ENCODE peak calls at places on chromosomes 2 and 18, in nine cellular contexts. A is tibial nerve, L is COR-L47, W is prostate gland, V is bronchial epithelial cell, N is stomach, Z is A549, J is GM04503, U is nephron progenitor cell. M is an unnamed sample.

GRCh38 chr2:46865181-46865970 is 50.2 kb downstream of the MCFD2 start:
- DNase-seq in A (no peak), L (no peak), W (no peak), V (no peak), N (no peak), Z (no peak), J (no peak), U (no peak), M (no peak)

GRCh38 chr2:21650566-21650965 is 526.8 kb downstream of the TDRD15 start:
- DNase-seq in A (no peak), L (no peak), W (no peak), V (no peak), N (no peak), Z (no peak), J (no peak), U (no peak), M (no peak)

GRCh38 chr2:72962911-72963310 is 45.6 kb downstream of the EMX1 start:
- DNase-seq in A (no peak), L (no peak), W (no peak), V (no peak), N (no peak), Z (no peak), J (no peak), U (no peak), M (no peak)

GRCh38 chr2:220277445-220277960 is 650.1 kb downstream of the SLC4A3 start:
- DNase-seq in A (peak; percentile 47), L (no peak), W (peak; percentile 89), V (peak; percentile 95), N (peak; percentile 84), Z (peak; percentile 71), J (peak; percentile 80), U (no peak), M (peak; percentile 84)

GRCh38 chr2:9095690-9096089 is 92.2 kb upstream of the MBOAT2 start:
- DNase-seq in A (no peak), L (no peak), W (no peak), V (no peak), N (peak; percentile 67), Z (no peak), J (no peak), U (peak; percentile 42), M (peak; percentile 80)

GRCh38 chr18:79540161-79540913 is 139.3 kb upstream of the CTDP1 start:
- DNase-seq in A (no peak), L (peak; percentile 13), W (peak; percentile 82), V (peak; percentile 52), N (peak; percentile 3), Z (no peak), J (no peak), U (no peak), M (peak; percentile 13)

GRCh38 chr2:215364157-215365155 is 52.6 kb downstream of the ATIC start:
- DNase-seq in A (no peak), L (no peak), W (no peak), V (peak; percentile 11), N (no peak), Z (no peak), J (no peak), U (no peak), M (no peak)

GRCh38 chr2:133841905-133842304 is 273.6 kb upstream of the NCKAP5 start:
- DNase-seq in A (peak; percentile 41), L (no peak), W (no peak), V (peak; percentile 97), N (no peak), Z (no peak), J (peak; percentile 93), U (no peak), M (no peak)

GRCh38 chr18:58813090-58813489 is 51.6 kb upstream of the ZNF532 start:
- DNase-seq in A (no peak), L (no peak), W (no peak), V (no peak), N (no peak), Z (no peak), J (no peak), U (no peak), M (no peak)

GRCh38 chr2:75277111-75277510 is 77.8 kb upstream of the TACR1 start:
- DNase-seq in A (no peak), L (no peak), W (no peak), V (peak; percentile 79), N (no peak), Z (no peak), J (peak; percentile 37), U (no peak), M (no peak)

GRCh38 chr2:2014251-2014761 is 270.0 kb upstream of the PXDN start:
- DNase-seq in A (no peak), L (no peak), W (no peak), V (no peak), N (no peak), Z (no peak), J (no peak), U (no peak), M (peak; percentile 81)

GRCh38 chr2:221124542-221125235 is 447.4 kb downstream of the EPHA4 start:
- DNase-seq in A (no peak), L (peak; percentile 73), W (no peak), V (peak; percentile 74), N (no peak), Z (no peak), J (no peak), U (peak; percentile 10), M (no peak)

GRCh38 chr2:240248981-240249422 is 108.5 kb upstream of the OTOS start:
- DNase-seq in A (no peak), L (no peak), W (no peak), V (no peak), N (peak; percentile 16), Z (no peak), J (no peak), U (no peak), M (no peak)

GRCh38 chr18:45910405-45911023 is 56.6 kb downstream of the EPG5 start:
- DNase-seq in A (peak; percentile 18), L (peak; percentile 45), W (peak; percentile 47), V (peak; percentile 49), N (peak; percentile 59), Z (peak; percentile 46), J (peak; percentile 3), U (peak; percentile 63), M (no peak)

GRCh38 chr2:7450188-7451156 is 533.3 kb downstream of the RNF144A start:
- DNase-seq in A (no peak), L (no peak), W (no peak), V (no peak), N (no peak), Z (no peak), J (no peak), U (no peak), M (no peak)

GRCh38 chr18:8800445-8800844 is 95.1 kb downstream of the MTCL1 start:
- DNase-seq in A (no peak), L (no peak), W (no peak), V (peak; percentile 98), N (no peak), Z (peak; percentile 60), J (peak; percentile 99), U (no peak), M (no peak)

GRCh38 chr18:9103488-9103887 is 989 bp downstream of the NDUFV2 start:
- DNase-seq in A (no peak), L (peak; percentile 11), W (no peak), V (peak; percentile 52), N (no peak), Z (no peak), J (no peak), U (no peak), M (no peak)

GRCh38 chr18:55821219-55821618 is 233.2 kb upstream of the TCF4 start:
- DNase-seq in A (no peak), L (no peak), W (no peak), V (peak; percentile 76), N (no peak), Z (no peak), J (peak; percentile 39), U (no peak), M (no peak)

GRCh38 chr2:160228141-160228963 is 28.3 kb upstream of the ITGB6 start:
- DNase-seq in A (no peak), L (no peak), W (no peak), V (peak; percentile 98), N (no peak), Z (peak; percentile 58), J (no peak), U (no peak), M (no peak)

GRCh38 chr2:105753380-105753779 is 8.7 kb downstream of the NCK2 start:
- DNase-seq in A (no peak), L (no peak), W (no peak), V (no peak), N (no peak), Z (no peak), J (no peak), U (no peak), M (no peak)

GRCh38 chr2:105777506-105778343 is 33.0 kb downstream of the NCK2 start:
- DNase-seq in A (no peak), L (no peak), W (no peak), V (no peak), N (no peak), Z (no peak), J (no peak), U (no peak), M (no peak)

GRCh38 chr2:27727257-27727656 is 44.3 kb upstream of the MRPL33 start:
- DNase-seq in A (no peak), L (no peak), W (no peak), V (no peak), N (no peak), Z (no peak), J (no peak), U (no peak), M (no peak)

GRCh38 chr2:30253873-30254691 is 22.7 kb downstream of the LBH start:
- DNase-seq in A (no peak), L (no peak), W (no peak), V (no peak), N (no peak), Z (no peak), J (no peak), U (no peak), M (no peak)

GRCh38 chr18:79798346-79798998 is 734 bp downstream of the KCNG2 start:
- DNase-seq in A (no peak), L (no peak), W (no peak), V (no peak), N (no peak), Z (no peak), J (no peak), U (no peak), M (peak; percentile 46)

GRCh38 chr2:46672752-46673151 is 193.4 kb downstream of the TMEM247 start:
- DNase-seq in A (no peak), L (no peak), W (no peak), V (no peak), N (no peak), Z (no peak), J (no peak), U (no peak), M (no peak)

GRCh38 chr2:26838121-26838906 is 9.6 kb upstream of the DPYSL5 start:
- DNase-seq in A (no peak), L (no peak), W (no peak), V (peak; percentile 39), N (no peak), Z (no peak), J (no peak), U (no peak), M (no peak)

GRCh38 chr18:36809590-36810381 is 19.0 kb downstream of the TPGS2 start:
- DNase-seq in A (no peak), L (peak; percentile 71), W (peak; percentile 35), V (peak; percentile 64), N (peak; percentile 28), Z (peak; percentile 61), J (peak; percentile 26), U (peak; percentile 32), M (no peak)

GRCh38 chr2:168850846-168851245 is 39.4 kb downstream of the SPC25 start:
- DNase-seq in A (no peak), L (no peak), W (no peak), V (no peak), N (no peak), Z (no peak), J (peak; percentile 7), U (no peak), M (no peak)

GRCh38 chr2:203532957-203533695 is 2.0 kb downstream of the RAPH1 start:
- DNase-seq in A (peak; percentile 10), L (peak; percentile 14), W (peak; percentile 4), V (peak; percentile 23), N (no peak), Z (peak; percentile 23), J (no peak), U (peak; percentile 21), M (no peak)

GRCh38 chr2:46701152-46701551 is 214.5 kb downstream of the MCFD2 start:
- DNase-seq in A (no peak), L (no peak), W (no peak), V (peak; percentile 35), N (no peak), Z (no peak), J (no peak), U (no peak), M (no peak)

GRCh38 chr2:132621131-132621875 is 48.7 kb downstream of the LYPD1 start:
- DNase-seq in A (no peak), L (no peak), W (peak; percentile 20), V (peak; percentile 37), N (peak; percentile 82), Z (no peak), J (no peak), U (no peak), M (no peak)